ENCODE peak calls at places on chromosomes 16 and 17, in six cellular contexts. One of them, this sample, is unnamed.

GRCh38 chr17:3557768-3558583 is at the start of gene TRPV3:
- DNase-seq in OCI-LY7: no peak
- DNase-seq in prostate gland: peak
- DNase-seq in CD4-positive, alpha-beta T cell: peak
- DNase-seq in breast epithelium: no peak
- DNase-seq in PC-9: peak
- DNase-seq in this sample: peak

GRCh38 chr17:16470302-16470701 is 21.7 kb downstream of the LRRC75A start:
- DNase-seq in OCI-LY7: no peak
- DNase-seq in prostate gland: no peak
- DNase-seq in CD4-positive, alpha-beta T cell: no peak
- DNase-seq in breast epithelium: no peak
- DNase-seq in PC-9: no peak
- DNase-seq in this sample: no peak

GRCh38 chr17:75679706-75680201 is 12.6 kb downstream of the SAP30BP start:
- DNase-seq in OCI-LY7: no peak
- DNase-seq in prostate gland: peak
- DNase-seq in CD4-positive, alpha-beta T cell: no peak
- DNase-seq in breast epithelium: no peak
- DNase-seq in PC-9: peak
- DNase-seq in this sample: peak

GRCh38 chr16:88978608-88979346 is 1.8 kb upstream of the CBFA2T3 start:
- DNase-seq in OCI-LY7: peak
- DNase-seq in prostate gland: no peak
- DNase-seq in CD4-positive, alpha-beta T cell: no peak
- DNase-seq in breast epithelium: no peak
- DNase-seq in PC-9: no peak
- DNase-seq in this sample: no peak

GRCh38 chr16:8547756-8548155 is 42.6 kb downstream of the TMEM114 start:
- DNase-seq in OCI-LY7: no peak
- DNase-seq in prostate gland: no peak
- DNase-seq in CD4-positive, alpha-beta T cell: no peak
- DNase-seq in breast epithelium: no peak
- DNase-seq in PC-9: no peak
- DNase-seq in this sample: no peak

GRCh38 chr16:80197790-80198201 is 343.0 kb upstream of the DYNLRB2 start:
- DNase-seq in OCI-LY7: no peak
- DNase-seq in prostate gland: no peak
- DNase-seq in CD4-positive, alpha-beta T cell: no peak
- DNase-seq in breast epithelium: no peak
- DNase-seq in PC-9: no peak
- DNase-seq in this sample: no peak

GRCh38 chr17:75488693-75489510 is 26.4 kb downstream of the CASKIN2 start:
- DNase-seq in OCI-LY7: no peak
- DNase-seq in prostate gland: no peak
- DNase-seq in CD4-positive, alpha-beta T cell: no peak
- DNase-seq in breast epithelium: no peak
- DNase-seq in PC-9: no peak
- DNase-seq in this sample: no peak

GRCh38 chr17:76204277-76204676 is 36.0 kb downstream of the RNF157 start:
- DNase-seq in OCI-LY7: no peak
- DNase-seq in prostate gland: no peak
- DNase-seq in CD4-positive, alpha-beta T cell: no peak
- DNase-seq in breast epithelium: no peak
- DNase-seq in PC-9: no peak
- DNase-seq in this sample: no peak

GRCh38 chr17:64212122-64212521 is 50.9 kb downstream of the TEX2 start:
- DNase-seq in OCI-LY7: no peak
- DNase-seq in prostate gland: no peak
- DNase-seq in CD4-positive, alpha-beta T cell: no peak
- DNase-seq in breast epithelium: no peak
- DNase-seq in PC-9: no peak
- DNase-seq in this sample: no peak

GRCh38 chr17:19508327-19508867 is 25.3 kb upstream of the SLC47A1 start:
- DNase-seq in OCI-LY7: peak
- DNase-seq in prostate gland: peak
- DNase-seq in CD4-positive, alpha-beta T cell: peak
- DNase-seq in breast epithelium: no peak
- DNase-seq in PC-9: no peak
- DNase-seq in this sample: peak

GRCh38 chr17:4605826-4606225 is 21.5 kb downstream of the SMTNL2 start:
- DNase-seq in OCI-LY7: no peak
- DNase-seq in prostate gland: no peak
- DNase-seq in CD4-positive, alpha-beta T cell: no peak
- DNase-seq in breast epithelium: no peak
- DNase-seq in PC-9: no peak
- DNase-seq in this sample: no peak

GRCh38 chr17:47687748-47688147 is 6.2 kb upstream of the TBKBP1 start:
- DNase-seq in OCI-LY7: no peak
- DNase-seq in prostate gland: no peak
- DNase-seq in CD4-positive, alpha-beta T cell: no peak
- DNase-seq in breast epithelium: no peak
- DNase-seq in PC-9: no peak
- DNase-seq in this sample: no peak

GRCh38 chr17:38799501-38800236 is at the start of gene PIP4K2B:
- DNase-seq in OCI-LY7: peak
- DNase-seq in prostate gland: peak
- DNase-seq in CD4-positive, alpha-beta T cell: peak
- DNase-seq in breast epithelium: peak
- DNase-seq in PC-9: peak
- DNase-seq in this sample: peak

GRCh38 chr16:11781773-11782172 is 15.3 kb downstream of the ZC3H7A start:
- DNase-seq in OCI-LY7: peak
- DNase-seq in prostate gland: peak
- DNase-seq in CD4-positive, alpha-beta T cell: no peak
- DNase-seq in breast epithelium: no peak
- DNase-seq in PC-9: no peak
- DNase-seq in this sample: no peak

GRCh38 chr17:65638221-65638940 is 76.9 kb upstream of the AXIN2 start:
- DNase-seq in OCI-LY7: no peak
- DNase-seq in prostate gland: no peak
- DNase-seq in CD4-positive, alpha-beta T cell: no peak
- DNase-seq in breast epithelium: no peak
- DNase-seq in PC-9: no peak
- DNase-seq in this sample: no peak

GRCh38 chr17:78343099-78343432 is 16.8 kb downstream of the SOCS3 start:
- DNase-seq in OCI-LY7: no peak
- DNase-seq in prostate gland: no peak
- DNase-seq in CD4-positive, alpha-beta T cell: no peak
- DNase-seq in breast epithelium: peak
- DNase-seq in PC-9: peak
- DNase-seq in this sample: peak

GRCh38 chr17:34203018-34203646 is 52.0 kb upstream of the CCL2 start:
- DNase-seq in OCI-LY7: no peak
- DNase-seq in prostate gland: no peak
- DNase-seq in CD4-positive, alpha-beta T cell: no peak
- DNase-seq in breast epithelium: no peak
- DNase-seq in PC-9: no peak
- DNase-seq in this sample: no peak

GRCh38 chr16:79372504-79373184 is 227.9 kb downstream of the MAF start:
- DNase-seq in OCI-LY7: no peak
- DNase-seq in prostate gland: no peak
- DNase-seq in CD4-positive, alpha-beta T cell: no peak
- DNase-seq in breast epithelium: no peak
- DNase-seq in PC-9: no peak
- DNase-seq in this sample: peak

GRCh38 chr16:50610331-50611262 is 62.4 kb downstream of the NKD1 start:
- DNase-seq in OCI-LY7: no peak
- DNase-seq in prostate gland: no peak
- DNase-seq in CD4-positive, alpha-beta T cell: no peak
- DNase-seq in breast epithelium: no peak
- DNase-seq in PC-9: no peak
- DNase-seq in this sample: no peak

GRCh38 chr16:66309409-66309808 is 57.1 kb upstream of the CDH5 start:
- DNase-seq in OCI-LY7: no peak
- DNase-seq in prostate gland: no peak
- DNase-seq in CD4-positive, alpha-beta T cell: no peak
- DNase-seq in breast epithelium: no peak
- DNase-seq in PC-9: no peak
- DNase-seq in this sample: no peak

GRCh38 chr17:43905985-43906852 is 1.1 kb downstream of the MPP2 start:
- DNase-seq in OCI-LY7: no peak
- DNase-seq in prostate gland: no peak
- DNase-seq in CD4-positive, alpha-beta T cell: peak
- DNase-seq in breast epithelium: peak
- DNase-seq in PC-9: no peak
- DNase-seq in this sample: peak

GRCh38 chr17:59361916-59362810 is 30.7 kb downstream of the YPEL2 start:
- DNase-seq in OCI-LY7: peak
- DNase-seq in prostate gland: no peak
- DNase-seq in CD4-positive, alpha-beta T cell: peak
- DNase-seq in breast epithelium: no peak
- DNase-seq in PC-9: no peak
- DNase-seq in this sample: no peak

GRCh38 chr17:10096556-10096955 is 101.8 kb downstream of the GAS7 start:
- DNase-seq in OCI-LY7: no peak
- DNase-seq in prostate gland: no peak
- DNase-seq in CD4-positive, alpha-beta T cell: no peak
- DNase-seq in breast epithelium: no peak
- DNase-seq in PC-9: no peak
- DNase-seq in this sample: no peak

GRCh38 chr16:89398924-89399323 is 91.4 kb downstream of the ANKRD11 start:
- DNase-seq in OCI-LY7: no peak
- DNase-seq in prostate gland: no peak
- DNase-seq in CD4-positive, alpha-beta T cell: no peak
- DNase-seq in breast epithelium: no peak
- DNase-seq in PC-9: no peak
- DNase-seq in this sample: no peak

GRCh38 chr17:76702941-76703637 is 7.7 kb downstream of the MXRA7 start:
- DNase-seq in OCI-LY7: no peak
- DNase-seq in prostate gland: no peak
- DNase-seq in CD4-positive, alpha-beta T cell: no peak
- DNase-seq in breast epithelium: no peak
- DNase-seq in PC-9: no peak
- DNase-seq in this sample: no peak

GRCh38 chr16:31127182-31127581 is 8.3 kb downstream of the PRSS8 start:
- DNase-seq in OCI-LY7: no peak
- DNase-seq in prostate gland: no peak
- DNase-seq in CD4-positive, alpha-beta T cell: no peak
- DNase-seq in breast epithelium: no peak
- DNase-seq in PC-9: no peak
- DNase-seq in this sample: no peak
- H3K27ac ChIP-seq in OCI-LY7: no peak
- H3K27ac ChIP-seq in prostate gland: peak
- H3K27ac ChIP-seq in CD4-positive, alpha-beta T cell: no peak
- H3K27ac ChIP-seq in breast epithelium: peak
- H3K27ac ChIP-seq in PC-9: peak
- H3K27ac ChIP-seq in this sample: no peak

GRCh38 chr16:74727903-74728302 is 27.2 kb upstream of the MLKL start:
- DNase-seq in OCI-LY7: no peak
- DNase-seq in prostate gland: no peak
- DNase-seq in CD4-positive, alpha-beta T cell: no peak
- DNase-seq in breast epithelium: no peak
- DNase-seq in PC-9: no peak
- DNase-seq in this sample: no peak

GRCh38 chr16:74726056-74726455 is 25.4 kb upstream of the MLKL start:
- DNase-seq in OCI-LY7: no peak
- DNase-seq in prostate gland: no peak
- DNase-seq in CD4-positive, alpha-beta T cell: no peak
- DNase-seq in breast epithelium: no peak
- DNase-seq in PC-9: no peak
- DNase-seq in this sample: no peak

GRCh38 chr16:74725641-74726040 is 25.0 kb upstream of the MLKL start:
- DNase-seq in OCI-LY7: no peak
- DNase-seq in prostate gland: no peak
- DNase-seq in CD4-positive, alpha-beta T cell: no peak
- DNase-seq in breast epithelium: no peak
- DNase-seq in PC-9: no peak
- DNase-seq in this sample: no peak

GRCh38 chr16:74724820-74725549 is 24.3 kb upstream of the MLKL start:
- DNase-seq in OCI-LY7: no peak
- DNase-seq in prostate gland: no peak
- DNase-seq in CD4-positive, alpha-beta T cell: no peak
- DNase-seq in breast epithelium: no peak
- DNase-seq in PC-9: no peak
- DNase-seq in this sample: no peak

GRCh38 chr16:74726736-74727135 is 26.1 kb upstream of the MLKL start:
- DNase-seq in OCI-LY7: peak
- DNase-seq in prostate gland: no peak
- DNase-seq in CD4-positive, alpha-beta T cell: no peak
- DNase-seq in breast epithelium: no peak
- DNase-seq in PC-9: no peak
- DNase-seq in this sample: no peak
- TF ChIP-seq CTCF in OCI-LY7: peak
- TF ChIP-seq CTCF in prostate gland: no peak
- TF ChIP-seq CTCF in CD4-positive, alpha-beta T cell: no peak
- TF ChIP-seq CTCF in breast epithelium: no peak
- TF ChIP-seq CTCF in PC-9: peak
- TF ChIP-seq CTCF in this sample: peak

DNA sequence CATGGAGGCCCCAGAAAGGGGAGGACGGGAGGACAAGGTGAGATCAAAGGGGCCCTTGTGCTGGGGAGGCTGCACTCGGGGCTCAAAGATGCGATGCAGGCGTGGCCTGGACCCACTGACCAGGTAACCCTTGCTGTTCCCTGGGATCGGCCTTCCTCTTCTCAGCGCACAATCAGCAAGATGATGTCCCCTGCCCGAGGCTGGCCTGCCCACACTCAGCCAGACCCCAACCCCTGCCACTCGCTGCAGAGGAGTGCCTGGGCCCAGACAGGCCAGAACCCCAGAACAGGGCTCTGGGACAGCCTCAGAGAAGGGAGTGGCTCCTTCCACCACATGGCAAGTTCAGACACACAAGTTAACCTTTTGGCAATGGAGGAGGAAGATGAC is 14.8 kb downstream of the KIFC3 start:
- DNase-seq in OCI-LY7: no peak
- DNase-seq in prostate gland: no peak
- DNase-seq in CD4-positive, alpha-beta T cell: no peak
- DNase-seq in breast epithelium: no peak
- DNase-seq in PC-9: no peak
- DNase-seq in this sample: no peak
- H3K27ac ChIP-seq in OCI-LY7: no peak
- H3K27ac ChIP-seq in prostate gland: peak
- H3K27ac ChIP-seq in CD4-positive, alpha-beta T cell: no peak
- H3K27ac ChIP-seq in breast epithelium: peak
- H3K27ac ChIP-seq in PC-9: no peak
- H3K27ac ChIP-seq in this sample: peak

DNA sequence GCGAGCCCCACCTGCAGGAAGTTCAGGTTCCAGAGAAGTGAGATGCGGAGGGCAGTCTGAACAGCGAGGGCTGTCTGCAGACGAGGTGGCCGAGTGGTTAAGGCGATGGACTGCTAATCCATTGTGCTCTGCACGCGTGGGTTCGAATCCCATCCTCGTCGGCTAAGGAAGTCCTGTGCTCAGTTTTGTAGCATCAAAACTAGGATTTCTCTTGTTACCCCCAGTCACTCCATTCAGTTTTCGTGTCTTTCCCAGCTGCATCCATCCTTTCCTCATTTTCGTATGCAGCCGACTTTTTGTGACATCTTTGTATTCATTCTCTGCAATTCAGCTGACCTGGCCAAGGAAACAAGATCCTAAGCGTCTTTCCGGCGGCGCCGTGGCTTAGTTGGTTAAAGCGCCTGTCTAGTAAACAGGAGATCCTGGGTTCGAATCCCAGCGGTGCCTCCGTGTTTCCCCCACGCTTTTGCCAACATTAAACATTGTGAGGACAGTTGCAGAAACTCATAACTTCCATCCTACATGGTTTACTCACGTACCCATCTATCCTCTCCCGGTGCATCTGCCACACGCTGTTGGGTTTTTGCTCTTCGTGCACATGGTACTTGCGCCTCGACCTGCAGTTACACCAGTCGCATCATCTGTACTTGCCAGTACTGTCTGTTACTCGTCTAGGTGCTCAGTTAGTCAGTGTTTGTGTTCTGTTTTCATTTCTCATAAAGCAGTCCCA is 3.0 kb downstream of the BORCS6 start:
- DNase-seq in OCI-LY7: peak
- DNase-seq in prostate gland: peak
- DNase-seq in CD4-positive, alpha-beta T cell: peak
- DNase-seq in breast epithelium: peak
- DNase-seq in PC-9: peak
- DNase-seq in this sample: peak
- TF ChIP-seq CTCF in OCI-LY7: peak
- TF ChIP-seq CTCF in prostate gland: peak
- TF ChIP-seq CTCF in CD4-positive, alpha-beta T cell: peak
- TF ChIP-seq CTCF in breast epithelium: no peak
- TF ChIP-seq CTCF in PC-9: peak
- TF ChIP-seq CTCF in this sample: peak